ENCODE peak calls at places on chromosomes 6 and 20, in six cellular contexts. One of them, this sample, is unnamed.

GRCh38 chr6:1322725-1323219 is 10.9 kb downstream of the FOXQ1 start:
- DNase-seq in fibroblast of lung: peak; percentile 89
- DNase-seq in stomach: no peak
- DNase-seq in heart left ventricle: no peak
- DNase-seq in heart right ventricle: no peak
- DNase-seq in uterus: no peak
- DNase-seq in this sample: peak; percentile 4

GRCh38 chr20:31693987-31694661 is 28.5 kb downstream of the BCL2L1 start:
- DNase-seq in fibroblast of lung: no peak
- DNase-seq in heart left ventricle: no peak
- DNase-seq in stomach: no peak
- DNase-seq in uterus: no peak
- DNase-seq in heart right ventricle: no peak
- DNase-seq in this sample: no peak

GRCh38 chr6:83464741-83465140 is 33.9 kb upstream of the ME1 start:
- DNase-seq in fibroblast of lung: no peak
- DNase-seq in heart left ventricle: no peak
- DNase-seq in heart right ventricle: no peak
- DNase-seq in stomach: no peak
- DNase-seq in uterus: no peak
- DNase-seq in this sample: no peak

GRCh38 chr20:46142124-46142523 is 24.0 kb downstream of the CD40 start:
- DNase-seq in fibroblast of lung: no peak
- DNase-seq in uterus: no peak
- DNase-seq in heart right ventricle: no peak
- DNase-seq in heart left ventricle: no peak
- DNase-seq in stomach: no peak
- DNase-seq in this sample: no peak

GRCh38 chr6:56714273-56714672 is 71.6 kb upstream of the DST start:
- DNase-seq in heart right ventricle: no peak
- DNase-seq in uterus: no peak
- DNase-seq in heart left ventricle: no peak
- DNase-seq in stomach: no peak
- DNase-seq in fibroblast of lung: no peak
- DNase-seq in this sample: no peak

GRCh38 chr6:40378071-40378724 is 209.0 kb downstream of the LRFN2 start:
- DNase-seq in uterus: no peak
- DNase-seq in heart left ventricle: no peak
- DNase-seq in stomach: no peak
- DNase-seq in heart right ventricle: no peak
- DNase-seq in fibroblast of lung: no peak
- DNase-seq in this sample: no peak

GRCh38 chr20:35992713-35993335 is 24.4 kb downstream of the CNBD2 start:
- DNase-seq in stomach: peak; percentile 45
- DNase-seq in uterus: peak; percentile 28
- DNase-seq in heart left ventricle: peak; percentile 46
- DNase-seq in heart right ventricle: no peak
- DNase-seq in fibroblast of lung: peak; percentile 68
- DNase-seq in this sample: peak; percentile 42

GRCh38 chr6:73076211-73076610 is 149.1 kb downstream of the KHDC1L start:
- DNase-seq in heart right ventricle: no peak
- DNase-seq in stomach: no peak
- DNase-seq in heart left ventricle: no peak
- DNase-seq in uterus: no peak
- DNase-seq in fibroblast of lung: no peak
- DNase-seq in this sample: no peak

GRCh38 chr6:112338310-112338709 is 8.8 kb upstream of the RFPL4B start:
- DNase-seq in heart left ventricle: no peak
- DNase-seq in fibroblast of lung: no peak
- DNase-seq in stomach: no peak
- DNase-seq in heart right ventricle: no peak
- DNase-seq in uterus: no peak
- DNase-seq in this sample: no peak

GRCh38 chr6:98971303-98971702 is 23.6 kb upstream of the FBXL4 start:
- DNase-seq in heart left ventricle: no peak
- DNase-seq in fibroblast of lung: no peak
- DNase-seq in heart right ventricle: no peak
- DNase-seq in stomach: no peak
- DNase-seq in uterus: no peak
- DNase-seq in this sample: no peak

GRCh38 chr6:129345890-129346289 is 364.1 kb downstream of the ARHGAP18 start:
- DNase-seq in uterus: no peak
- DNase-seq in heart left ventricle: no peak
- DNase-seq in heart right ventricle: no peak
- DNase-seq in stomach: no peak
- DNase-seq in fibroblast of lung: peak; percentile 73
- DNase-seq in this sample: no peak

GRCh38 chr6:140193269-140193668 is 818.8 kb upstream of the CITED2 start:
- DNase-seq in fibroblast of lung: peak; percentile 19
- DNase-seq in stomach: no peak
- DNase-seq in heart right ventricle: no peak
- DNase-seq in heart left ventricle: no peak
- DNase-seq in uterus: no peak
- DNase-seq in this sample: no peak

GRCh38 chr6:138428943-138429616 is 25.1 kb downstream of the HEBP2 start:
- DNase-seq in heart left ventricle: no peak
- DNase-seq in stomach: no peak
- DNase-seq in fibroblast of lung: peak; percentile 84
- DNase-seq in heart right ventricle: no peak
- DNase-seq in uterus: no peak
- DNase-seq in this sample: no peak

GRCh38 chr6:161204866-161205557 is 68.8 kb downstream of the AGPAT4 start:
- DNase-seq in heart left ventricle: no peak
- DNase-seq in stomach: no peak
- DNase-seq in uterus: no peak
- DNase-seq in fibroblast of lung: no peak
- DNase-seq in heart right ventricle: no peak
- DNase-seq in this sample: peak; percentile 40

GRCh38 chr6:44512868-44513641 is 125.5 kb downstream of the CDC5L start:
- DNase-seq in heart right ventricle: no peak
- DNase-seq in stomach: no peak
- DNase-seq in fibroblast of lung: peak; percentile 41
- DNase-seq in heart left ventricle: no peak
- DNase-seq in uterus: no peak
- DNase-seq in this sample: peak; percentile 85

DNA sequence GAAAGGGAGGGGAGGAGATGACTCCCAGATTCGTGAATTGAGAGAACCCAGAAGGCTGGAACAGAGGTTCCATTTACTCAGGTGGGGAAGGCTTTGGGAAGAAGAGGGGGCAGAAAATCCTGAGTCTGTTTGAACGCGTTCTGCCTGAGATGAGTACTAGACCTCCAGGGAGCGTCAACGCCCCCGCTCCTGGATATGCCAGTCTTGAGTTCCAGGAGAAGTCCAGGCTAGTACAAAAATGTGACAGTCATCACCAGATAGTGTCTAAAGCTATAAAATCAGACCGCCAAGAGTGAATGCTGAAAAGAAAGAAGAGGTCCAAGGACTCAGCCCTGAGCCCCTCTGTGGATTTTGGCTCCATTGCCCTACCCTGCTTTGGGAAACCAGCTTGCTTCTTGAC is 8.6 kb downstream of the AHCY start:
- DNase-seq in stomach: no peak
- DNase-seq in heart right ventricle: no peak
- DNase-seq in uterus: no peak
- DNase-seq in fibroblast of lung: no peak
- DNase-seq in heart left ventricle: no peak
- DNase-seq in this sample: no peak
- H3K36me3 ChIP-seq in stomach: peaks cover 34% of the 10 kb centered on the region
- H3K36me3 ChIP-seq in heart right ventricle: no peaks in the 10 kb centered on the region
- H3K36me3 ChIP-seq in uterus: no peaks in the 10 kb centered on the region
- H3K36me3 ChIP-seq in fibroblast of lung: peaks cover 15% of the 10 kb centered on the region
- H3K36me3 ChIP-seq in heart left ventricle: peaks cover 49% of the 10 kb centered on the region
- H3K36me3 ChIP-seq in this sample: peaks cover 18% of the 10 kb centered on the region

DNA sequence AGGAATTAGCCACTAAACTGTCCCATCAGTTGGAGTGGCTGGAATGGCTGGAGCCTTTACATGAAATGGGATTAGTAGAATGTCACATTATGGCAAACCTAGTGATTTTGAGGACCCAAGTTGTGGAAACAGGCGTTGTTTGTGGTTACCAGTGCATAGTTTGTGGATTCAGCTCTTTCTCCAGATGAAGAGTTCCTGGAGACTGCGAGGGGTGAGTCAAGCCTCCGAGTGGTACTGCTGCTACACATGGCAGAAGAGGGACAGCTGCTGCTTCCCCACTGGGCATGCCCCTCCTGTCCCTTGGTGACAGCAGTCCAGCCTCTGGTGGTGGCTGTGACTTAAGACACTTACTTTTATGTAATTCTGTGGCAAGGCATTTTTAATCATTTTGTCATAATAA is 94.2 kb upstream of the SCP2D1 start:
- DNase-seq in heart left ventricle: no peak
- DNase-seq in heart right ventricle: no peak
- DNase-seq in fibroblast of lung: peak; percentile 36
- DNase-seq in uterus: no peak
- DNase-seq in stomach: no peak
- DNase-seq in this sample: peak; percentile 15
- TF ChIP-seq CTCF in heart left ventricle: no peak
- TF ChIP-seq CTCF in heart right ventricle: no peak
- TF ChIP-seq CTCF in fibroblast of lung: no peak
- TF ChIP-seq CTCF in uterus: no peak
- TF ChIP-seq CTCF in stomach: no peak
- TF ChIP-seq CTCF in this sample: no peak

DNA sequence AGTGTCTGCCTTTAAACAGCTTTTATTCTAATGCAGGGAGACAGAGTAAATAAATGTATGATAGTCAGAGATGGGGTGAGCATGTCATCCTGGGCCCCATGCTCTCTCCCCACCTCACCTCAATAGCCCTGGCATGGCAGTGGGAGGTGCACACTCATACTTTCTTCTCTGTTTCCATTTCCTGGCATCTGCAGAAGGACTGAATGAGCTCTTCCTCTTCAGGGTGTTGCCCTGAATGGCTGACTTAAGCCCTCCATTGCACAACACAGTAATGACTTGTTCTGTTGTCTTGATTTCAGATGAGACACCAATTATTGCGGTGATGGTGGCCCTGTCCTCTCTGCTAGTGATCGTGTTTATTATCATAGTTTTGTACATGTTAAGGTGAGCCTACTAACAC is 57.0 kb upstream of the GNRH2 start:
- DNase-seq in heart left ventricle: no peak
- DNase-seq in uterus: no peak
- DNase-seq in fibroblast of lung: peak; percentile 48
- DNase-seq in heart right ventricle: no peak
- DNase-seq in stomach: no peak
- DNase-seq in this sample: no peak
- H3K36me3 ChIP-seq in heart left ventricle: peaks cover 56% of the 10 kb centered on the region
- H3K36me3 ChIP-seq in uterus: no peaks in the 10 kb centered on the region
- H3K36me3 ChIP-seq in fibroblast of lung: peaks cover 3% of the 10 kb centered on the region
- H3K36me3 ChIP-seq in heart right ventricle: no peaks in the 10 kb centered on the region
- H3K36me3 ChIP-seq in stomach: peaks cover 40% of the 10 kb centered on the region
- H3K36me3 ChIP-seq in this sample: peaks cover 33% of the 10 kb centered on the region

GRCh38 chr20:9353916-9354276 is 160.5 kb upstream of the LAMP5 start:
- DNase-seq in uterus: no peak
- DNase-seq in heart right ventricle: no peak
- DNase-seq in fibroblast of lung: peak; percentile 54
- DNase-seq in heart left ventricle: no peak
- DNase-seq in stomach: no peak
- DNase-seq in this sample: no peak

GRCh38 chr20:9360427-9360826 is 154.0 kb upstream of the LAMP5 start:
- DNase-seq in stomach: no peak
- DNase-seq in fibroblast of lung: peak; percentile 24
- DNase-seq in heart left ventricle: no peak
- DNase-seq in heart right ventricle: no peak
- DNase-seq in uterus: no peak
- DNase-seq in this sample: no peak

GRCh38 chr20:9363673-9364072 is 150.7 kb upstream of the LAMP5 start:
- DNase-seq in uterus: no peak
- DNase-seq in heart left ventricle: no peak
- DNase-seq in stomach: no peak
- DNase-seq in heart right ventricle: no peak
- DNase-seq in fibroblast of lung: no peak
- DNase-seq in this sample: no peak

GRCh38 chr20:9354579-9354978 is 159.8 kb upstream of the LAMP5 start:
- DNase-seq in stomach: no peak
- DNase-seq in uterus: no peak
- DNase-seq in fibroblast of lung: no peak
- DNase-seq in heart left ventricle: no peak
- DNase-seq in heart right ventricle: no peak
- DNase-seq in this sample: no peak

GRCh38 chr20:9359561-9360308 is 154.7 kb upstream of the LAMP5 start:
- DNase-seq in fibroblast of lung: peak; percentile 82
- DNase-seq in heart right ventricle: peak; percentile 24
- DNase-seq in uterus: peak; percentile 41
- DNase-seq in stomach: peak; percentile 38
- DNase-seq in heart left ventricle: peak; percentile 35
- DNase-seq in this sample: peak; percentile 63
- TF ChIP-seq CTCF in fibroblast of lung: peak; percentile 31
- TF ChIP-seq CTCF in heart right ventricle: peak; percentile 46
- TF ChIP-seq CTCF in uterus: peak; percentile 49
- TF ChIP-seq CTCF in stomach: peak; percentile 55
- TF ChIP-seq CTCF in heart left ventricle: peak; percentile 68
- TF ChIP-seq CTCF in this sample: peak; percentile 72

GRCh38 chr6:17289491-17290106 is 8.4 kb downstream of the RBM24 start:
- DNase-seq in heart left ventricle: peak; percentile 67
- DNase-seq in stomach: no peak
- DNase-seq in fibroblast of lung: peak; percentile 45
- DNase-seq in uterus: peak; percentile 56
- DNase-seq in heart right ventricle: peak; percentile 51
- DNase-seq in this sample: peak; percentile 96
- H3K36me3 ChIP-seq in heart left ventricle: peaks cover 31% of the 10 kb centered on the region
- H3K36me3 ChIP-seq in stomach: no peaks in the 10 kb centered on the region
- H3K36me3 ChIP-seq in fibroblast of lung: no peaks in the 10 kb centered on the region
- H3K36me3 ChIP-seq in uterus: no peaks in the 10 kb centered on the region
- H3K36me3 ChIP-seq in heart right ventricle: no peaks in the 10 kb centered on the region
- H3K36me3 ChIP-seq in this sample: no peaks in the 10 kb centered on the region

GRCh38 chr20:53208110-53208908 is 236.2 kb downstream of the TSHZ2 start:
- DNase-seq in uterus: no peak
- DNase-seq in stomach: no peak
- DNase-seq in heart left ventricle: no peak
- DNase-seq in heart right ventricle: no peak
- DNase-seq in fibroblast of lung: no peak
- DNase-seq in this sample: no peak
- TF ChIP-seq CTCF in uterus: no peak
- TF ChIP-seq CTCF in stomach: no peak
- TF ChIP-seq CTCF in heart left ventricle: no peak
- TF ChIP-seq CTCF in heart right ventricle: no peak
- TF ChIP-seq CTCF in fibroblast of lung: no peak
- TF ChIP-seq CTCF in this sample: no peak

DNA sequence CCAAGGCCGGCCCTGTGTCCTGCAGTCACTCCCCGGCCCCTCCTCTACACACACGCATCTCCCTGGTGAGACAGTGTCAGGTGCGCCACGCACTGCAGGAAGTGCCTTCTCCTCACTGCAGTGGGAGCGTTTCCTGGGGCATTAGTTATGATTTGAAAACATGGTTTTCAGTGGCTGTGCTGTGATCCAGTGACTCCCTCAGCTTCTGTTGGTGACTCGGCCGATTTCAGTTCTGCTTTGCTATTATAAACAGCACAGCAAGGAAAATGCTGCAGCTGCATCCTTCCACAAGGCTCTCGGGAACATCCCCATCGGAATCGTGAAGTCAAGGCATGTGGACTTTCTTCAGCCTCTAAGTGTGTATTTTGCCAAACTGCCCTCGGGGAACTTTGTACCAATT is 54.3 kb downstream of the GINS1 start:
- DNase-seq in heart left ventricle: no peak
- DNase-seq in fibroblast of lung: no peak
- DNase-seq in uterus: no peak
- DNase-seq in stomach: no peak
- DNase-seq in heart right ventricle: no peak
- DNase-seq in this sample: no peak
- H3K36me3 ChIP-seq in heart left ventricle: no peaks in the 10 kb centered on the region
- H3K36me3 ChIP-seq in fibroblast of lung: peaks cover 1% of the 10 kb centered on the region
- H3K36me3 ChIP-seq in uterus: no peaks in the 10 kb centered on the region
- H3K36me3 ChIP-seq in stomach: peaks cover 6% of the 10 kb centered on the region
- H3K36me3 ChIP-seq in heart right ventricle: no peaks in the 10 kb centered on the region
- H3K36me3 ChIP-seq in this sample: peaks cover 8% of the 10 kb centered on the region